ENCODE peak calls at places on chromosomes 3 and 15, in ten cellular contexts. V is progenitor cell of endocrine pancreas, K is transverse colon, O is sigmoid colon, R is Panc1, W is iris pigment epithelial cell, L is pons, D is lower lobe of right lung, E is left ventricle myocardium inferior, P is right cardiac atrium. Q is an unnamed sample.

GRCh38 chr15:78242128-78242527 is 7.8 kb upstream of the ACSBG1 start:
- DNase-seq in L (peak; percentile 64), R (no peak), D (no peak), V (no peak), O (peak; percentile 36), E (no peak), P (no peak), K (peak; percentile 57), W (no peak), Q (no peak)

GRCh38 chr15:67076147-67076843 is 10.9 kb downstream of the SMAD3 start:
- DNase-seq in P (no peak), K (no peak), D (no peak), V (no peak), O (no peak), L (no peak), W (peak; percentile 93), E (no peak), R (no peak), Q (peak; percentile 87)

GRCh38 chr15:47870956-47871625 is 153.8 kb downstream of the SEMA6D start:
- DNase-seq in P (no peak), W (peak; percentile 55), K (no peak), O (no peak), R (no peak), E (no peak), L (peak; percentile 14), V (no peak), D (no peak), Q (peak; percentile 82)

GRCh38 chr3:66253790-66254620 is 33.2 kb downstream of the SLC25A26 start:
- DNase-seq in E (no peak), L (peak; percentile 67), D (no peak), V (no peak), K (no peak), W (peak; percentile 61), P (no peak), O (no peak), R (peak; percentile 33), Q (peak; percentile 61)

GRCh38 chr15:42218953-42219596 is 11.0 kb upstream of the VPS39 start:
- DNase-seq in O (no peak), L (no peak), W (no peak), D (no peak), P (no peak), E (no peak), K (no peak), V (no peak), R (no peak), Q (no peak)

GRCh38 chr15:101246391-101246790 is 5.5 kb downstream of the CHSY1 start:
- DNase-seq in K (no peak), V (no peak), W (no peak), P (no peak), D (no peak), O (no peak), R (no peak), L (no peak), E (no peak), Q (no peak)

GRCh38 chr15:101169457-101170071 is 82.3 kb downstream of the CHSY1 start:
- DNase-seq in D (no peak), P (no peak), V (no peak), W (no peak), E (no peak), K (no peak), O (peak; percentile 59), R (no peak), L (no peak), Q (peak; percentile 50)

GRCh38 chr3:111924283-111924682 is 54.5 kb upstream of the ABHD10 start:
- DNase-seq in R (no peak), L (no peak), D (peak; percentile 50), K (peak; percentile 39), P (peak; percentile 71), W (no peak), E (peak; percentile 64), O (peak; percentile 93), V (no peak), Q (no peak)

GRCh38 chr3:115418583-115418982 is 204.7 kb upstream of the GAP43 start:
- DNase-seq in R (no peak), E (no peak), K (no peak), V (no peak), L (no peak), W (no peak), O (no peak), D (no peak), P (no peak), Q (no peak)

GRCh38 chr3:54822206-54822605 is 105.7 kb downstream of the LRTM1 start:
- DNase-seq in R (no peak), O (no peak), L (peak; percentile 58), V (no peak), K (peak; percentile 25), E (no peak), W (peak; percentile 31), D (no peak), P (no peak), Q (peak; percentile 49)

GRCh38 chr3:94665922-94666321 is 603.1 kb downstream of the NSUN3 start:
- DNase-seq in R (no peak), L (no peak), E (no peak), K (no peak), W (no peak), P (no peak), O (no peak), V (no peak), D (no peak), Q (no peak)

GRCh38 chr3:37953226-37953625 is 37.4 kb upstream of the VILL start:
- DNase-seq in L (no peak), P (no peak), O (no peak), R (no peak), D (no peak), V (no peak), E (no peak), W (no peak), K (no peak), Q (no peak)

GRCh38 chr15:31274496-31275330 is 51.9 kb upstream of the KLF13 start:
- DNase-seq in E (no peak), P (no peak), D (no peak), L (no peak), W (no peak), K (no peak), O (peak; percentile 52), R (no peak), V (no peak), Q (no peak)

GRCh38 chr3:82067420-82067819 is 306.0 kb upstream of the GBE1 start:
- DNase-seq in L (no peak), E (no peak), K (no peak), O (no peak), R (no peak), P (no peak), W (no peak), D (no peak), V (no peak), Q (no peak)

GRCh38 chr15:26126070-26126469 is 262.9 kb upstream of the ATP10A start:
- DNase-seq in O (no peak), W (no peak), P (no peak), R (no peak), K (no peak), D (no peak), V (no peak), L (peak; percentile 13), E (peak; percentile 30), Q (no peak)

GRCh38 chr3:165194477-165195135 is 1.6 kb downstream of the SLITRK3 start:
- DNase-seq in L (no peak), K (no peak), P (no peak), V (no peak), O (no peak), R (no peak), E (no peak), W (no peak), D (no peak), Q (no peak)

GRCh38 chr15:25931846-25932245 is 68.7 kb upstream of the ATP10A start:
- DNase-seq in D (no peak), E (no peak), V (no peak), O (no peak), R (no peak), W (no peak), P (no peak), L (no peak), K (no peak), Q (no peak)

GRCh38 chr3:126450219-126450618 is 25.5 kb downstream of the ZXDC start:
- DNase-seq in V (no peak), W (no peak), L (no peak), P (no peak), D (no peak), K (no peak), E (no peak), R (no peak), O (peak; percentile 37), Q (no peak)

GRCh38 chr15:76533060-76533955 is 196.7 kb downstream of the ISL2 start:
- DNase-seq in K (no peak), W (peak; percentile 42), L (no peak), V (no peak), D (no peak), R (no peak), O (no peak), P (no peak), E (no peak), Q (no peak)

GRCh38 chr3:63740116-63740515 is 79.0 kb upstream of the C3orf49 start:
- DNase-seq in O (no peak), L (no peak), W (no peak), K (no peak), D (no peak), E (no peak), P (no peak), R (no peak), V (no peak), Q (no peak)

GRCh38 chr15:59268199-59268979 is 61.7 kb downstream of the LDHAL6B start:
- DNase-seq in O (no peak), E (no peak), W (peak; percentile 66), L (no peak), P (no peak), R (no peak), V (no peak), D (no peak), K (no peak), Q (peak; percentile 73)

GRCh38 chr3:105904683-105905320 is 36.0 kb upstream of the CBLB start:
- DNase-seq in E (no peak), R (no peak), K (no peak), V (no peak), D (no peak), P (no peak), L (no peak), O (no peak), W (peak; percentile 50), Q (peak; percentile 31)